ENCODE peak calls at places on chromosomes 6 and 20, in nine cellular contexts. U is HS-5; I is stimulated activated CD4-positive, alpha-beta T cell treated with anti-CD3 and anti-CD28 coated beads, Interleukin-12 subunit alpha, Interleukin-12 subunit beta, amount 100 ng/mL, for 24 hours; C is left colon; J is T-cell; V is AG09319; B is HT-29; R is upper lobe of right lung; G is astrocyte of the spinal cord. H is an unnamed sample.

GRCh38 chr6:85452441-85452881 is 2.6 kb downstream of the NT5E start:
- DNase-seq in U (no peak), B (no peak), R (no peak), G (peak), C (peak), V (peak), I (no peak), J (no peak), H (no peak)

GRCh38 chr6:157669747-157670216 is 153.3 kb upstream of the SNX9 start:
- DNase-seq in B (peak), C (peak), U (no peak), R (peak), G (peak), J (no peak), I (no peak), V (peak), H (peak)

GRCh38 chr6:43910638-43911353 is 140.8 kb downstream of the VEGFA start:
- DNase-seq in R (no peak), I (no peak), V (peak), J (no peak), G (peak), U (peak), C (no peak), B (no peak), H (no peak)

GRCh38 chr6:35176625-35177024 is 35.5 kb upstream of the TCP11 start:
- DNase-seq in J (no peak), V (no peak), R (no peak), G (no peak), B (no peak), U (no peak), C (no peak), I (no peak), H (no peak)

GRCh38 chr6:150672792-150673191 is 73.1 kb downstream of the PLEKHG1 start:
- DNase-seq in G (no peak), C (no peak), U (no peak), B (no peak), J (no peak), I (no peak), R (no peak), V (no peak), H (no peak)

GRCh38 chr6:29764422-29765196 is 41.4 kb downstream of the HLA-F start:
- DNase-seq in U (no peak), G (no peak), B (no peak), I (no peak), C (no peak), J (no peak), V (no peak), R (no peak), H (no peak)

GRCh38 chr6:17705778-17706579 is 746 bp downstream of the NUP153 start:
- DNase-seq in G (peak), U (no peak), I (peak), B (peak), V (no peak), J (peak), C (peak), R (peak), H (peak)

GRCh38 chr6:49541936-49542335 is 8.5 kb upstream of the C6orf141 start:
- DNase-seq in U (no peak), G (no peak), I (no peak), V (no peak), C (no peak), J (no peak), R (no peak), B (no peak), H (no peak)

GRCh38 chr20:17966432-17967312 is 1.9 kb downstream of the SNX5 start:
- DNase-seq in J (no peak), G (peak), R (no peak), V (no peak), C (no peak), B (peak), I (no peak), U (no peak), H (peak)

H was measured in astrocyte of the hippocampus.